ENCODE peak calls at places on chromosomes 13 and 19, in seven cellular contexts. H, X, N, P, C, J and V are unnamed samples.

GRCh38 chr13:48000559-48001126 is 430 bp downstream of the SUCLA2 start:
- DNase-seq in H (peak), X (peak), N (peak), P (no peak), C (peak), J (no peak), V (no peak)

GRCh38 chr13:34750078-34750703 is 191.9 kb upstream of the NBEA start:
- DNase-seq in H (no peak), X (peak), N (peak), P (no peak), C (peak), J (peak), V (peak)

GRCh38 chr19:35309481-35310279 is 17.7 kb downstream of the MAG start:
- DNase-seq in H (no peak), X (peak), N (peak), P (no peak), C (peak), J (no peak), V (peak)

GRCh38 chr13:80083516-80084085 is 257.3 kb downstream of the SPRY2 start:
- DNase-seq in H (peak), X (peak), N (peak), P (no peak), C (no peak), J (no peak), V (no peak)

GRCh38 chr13:98564204-98564603 is 12.7 kb downstream of the STK24 start:
- DNase-seq in H (no peak), X (no peak), N (no peak), P (no peak), C (no peak), J (no peak), V (no peak)

GRCh38 chr13:28161370-28161769 is 23.0 kb downstream of the PAN3 start:
- DNase-seq in H (no peak), X (peak), N (peak), P (no peak), C (no peak), J (peak), V (no peak)

GRCh38 chr13:34357435-34358232 is 539.7 kb downstream of the RFC3 start:
- DNase-seq in H (peak), X (peak), N (peak), P (no peak), C (no peak), J (no peak), V (no peak)

GRCh38 chr19:7983995-7984837 is 21.2 kb downstream of the ELAVL1 start:
- DNase-seq in H (no peak), X (no peak), N (no peak), P (no peak), C (no peak), J (no peak), V (no peak)

GRCh38 chr19:45716314-45717130 is 14.2 kb downstream of the FBXO46 start:
- DNase-seq in H (peak), X (no peak), N (peak), P (no peak), C (no peak), J (peak), V (peak)

GRCh38 chr19:18306903-18307681 is 15.8 kb downstream of the LSM4 start:
- DNase-seq in H (peak), X (no peak), N (no peak), P (no peak), C (no peak), J (no peak), V (peak)

GRCh38 chr13:108120332-108120731 is 95.0 kb downstream of the LIG4 start:
- DNase-seq in H (peak), X (no peak), N (no peak), P (no peak), C (no peak), J (no peak), V (no peak)

GRCh38 chr13:97221491-97221890 is 642 bp upstream of the MBNL2 start:
- DNase-seq in H (no peak), X (no peak), N (no peak), P (no peak), C (no peak), J (no peak), V (no peak)

GRCh38 chr19:1471514-1472107 is 7.4 kb downstream of the C19orf25 start:
- DNase-seq in H (no peak), X (no peak), N (no peak), P (no peak), C (peak), J (no peak), V (no peak)

GRCh38 chr13:29543230-29544215 is 52.0 kb downstream of the SLC7A1 start:
- DNase-seq in H (peak), X (peak), N (no peak), P (no peak), C (no peak), J (no peak), V (no peak)

GRCh38 chr19:2495651-2496316 is 19.9 kb downstream of the GADD45B start:
- DNase-seq in H (no peak), X (no peak), N (peak), P (no peak), C (peak), J (peak), V (peak)

DNA sequence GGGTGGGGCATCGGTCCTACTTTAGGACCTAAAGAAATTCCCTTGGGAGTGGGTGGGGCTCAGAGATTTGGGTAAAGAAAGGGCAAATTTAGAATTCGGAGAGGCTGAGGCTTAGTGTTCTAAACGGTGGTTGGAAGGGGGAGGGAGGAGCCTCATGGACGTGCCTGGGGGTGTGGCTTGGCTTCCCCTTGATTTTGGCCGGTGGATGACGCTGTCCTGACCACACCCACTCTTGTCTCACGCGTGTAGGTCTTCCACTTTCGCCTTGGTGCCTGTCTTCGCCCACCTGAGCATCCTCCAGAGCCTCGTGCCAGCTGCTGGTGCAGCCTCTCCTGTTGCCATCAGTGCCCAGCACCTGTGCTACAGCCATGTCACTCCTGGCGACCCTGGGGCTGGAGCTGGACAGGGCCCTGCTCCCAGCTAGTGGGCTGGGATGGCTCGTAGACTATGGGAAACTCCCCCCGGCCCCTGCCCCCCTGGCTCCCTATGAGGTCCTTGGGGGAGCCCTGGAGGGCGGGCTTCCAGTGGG is 1.2 kb upstream of the NUP62 start:
- DNase-seq in H (no peak), X (no peak), N (peak), P (no peak), C (peak), J (peak), V (peak)
- H3K4me3 ChIP-seq in H (peak), X (peak), N (no peak), P (peak), C (peak), J (no peak), V (no peak)

GRCh38 chr19:46731007-46731501 is 14.1 kb upstream of the PRKD2 start:
- DNase-seq in H (peak), X (peak), N (peak), P (no peak), C (no peak), J (no peak), V (no peak)
- H3K4me3 ChIP-seq in H (no peak), X (no peak), N (no peak), P (no peak), C (no peak), J (no peak), V (no peak)

GRCh38 chr19:23913931-23914330 is 755 bp upstream of the ZNF726 start:
- DNase-seq in H (no peak), X (no peak), N (no peak), P (no peak), C (no peak), J (no peak), V (no peak)
- H3K4me3 ChIP-seq in H (no peak), X (no peak), N (no peak), P (no peak), C (peak), J (no peak), V (no peak)

GRCh38 chr19:33622809-33623511 is 1.2 kb downstream of the CHST8 start:
- DNase-seq in H (no peak), X (no peak), N (no peak), P (no peak), C (no peak), J (no peak), V (no peak)

GRCh38 chr19:33621811-33622504 is at the start of gene CHST8:
- DNase-seq in H (no peak), X (peak), N (peak), P (no peak), C (peak), J (peak), V (no peak)

GRCh38 chr19:33621065-33621785 is 528 bp upstream of the CHST8 start:
- DNase-seq in H (no peak), X (no peak), N (no peak), P (no peak), C (no peak), J (no peak), V (no peak)

GRCh38 chr19:33620611-33621010 is 1.1 kb upstream of the CHST8 start:
- DNase-seq in H (no peak), X (no peak), N (no peak), P (no peak), C (no peak), J (no peak), V (no peak)

GRCh38 chr19:33622505-33622808 is 704 bp downstream of the CHST8 start:
- DNase-seq in H (no peak), X (peak), N (no peak), P (no peak), C (no peak), J (no peak), V (no peak)
- H3K4me3 ChIP-seq in H (no peak), X (no peak), N (no peak), P (no peak), C (peak), J (no peak), V (peak)

GRCh38 chr19:12494260-12494860 is 9.7 kb upstream of the ZNF709 start:
- DNase-seq in H (no peak), X (no peak), N (no peak), P (no peak), C (no peak), J (no peak), V (no peak)
- H3K4me3 ChIP-seq in H (no peak), X (peak), N (no peak), P (no peak), C (peak), J (no peak), V (no peak)

GRCh38 chr13:41058229-41059070 is 2.9 kb upstream of the WBP4 start:
- DNase-seq in H (no peak), X (peak), N (no peak), P (no peak), C (no peak), J (no peak), V (no peak)
- H3K4me3 ChIP-seq in H (peak), X (peak), N (peak), P (peak), C (peak), J (no peak), V (peak)

DNA sequence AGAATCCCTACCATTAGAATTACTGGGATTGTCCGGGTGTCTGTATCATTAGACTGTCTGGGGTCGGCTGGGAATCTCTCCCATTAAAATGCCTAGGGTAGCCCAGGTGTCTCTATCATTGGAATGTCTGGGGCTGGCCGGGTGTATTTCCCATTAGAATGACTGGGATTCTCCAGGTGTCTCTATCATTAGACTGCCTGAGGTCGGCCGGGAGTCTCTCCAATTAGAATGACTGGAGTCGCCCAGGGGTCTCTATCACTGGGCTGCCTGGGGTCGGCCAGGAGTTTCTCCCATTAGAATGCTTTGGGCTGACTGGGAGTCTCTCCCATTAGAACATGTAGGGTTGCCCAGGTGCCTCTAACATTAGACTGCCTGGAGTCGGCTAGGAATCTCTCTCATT is 1560.7 kb downstream of the UQCRFS1 start:
- DNase-seq in H (no peak), X (no peak), N (no peak), P (no peak), C (no peak), J (no peak), V (no peak)
- H3K4me3 ChIP-seq in H (no peak), X (no peak), N (no peak), P (no peak), C (no peak), J (no peak), V (no peak)

GRCh38 chr19:5915782-5916165 is 1.7 kb downstream of the CAPS start:
- DNase-seq in H (no peak), X (no peak), N (no peak), P (no peak), C (no peak), J (no peak), V (no peak)
- H3K4me3 ChIP-seq in H (no peak), X (no peak), N (no peak), P (no peak), C (no peak), J (no peak), V (no peak)

GRCh38 chr13:112056284-112056727 is 10.6 kb upstream of the SOX1 start:
- DNase-seq in H (no peak), X (no peak), N (no peak), P (no peak), C (no peak), J (no peak), V (no peak)

GRCh38 chr13:112058519-112058873 is 8.5 kb upstream of the SOX1 start:
- DNase-seq in H (no peak), X (no peak), N (no peak), P (no peak), C (no peak), J (no peak), V (no peak)

GRCh38 chr13:112057736-112058518 is 9.0 kb upstream of the SOX1 start:
- DNase-seq in H (no peak), X (no peak), N (no peak), P (no peak), C (no peak), J (no peak), V (no peak)

GRCh38 chr13:112056739-112057433 is 10.1 kb upstream of the SOX1 start:
- DNase-seq in H (no peak), X (no peak), N (no peak), P (no peak), C (no peak), J (no peak), V (no peak)

DNA sequence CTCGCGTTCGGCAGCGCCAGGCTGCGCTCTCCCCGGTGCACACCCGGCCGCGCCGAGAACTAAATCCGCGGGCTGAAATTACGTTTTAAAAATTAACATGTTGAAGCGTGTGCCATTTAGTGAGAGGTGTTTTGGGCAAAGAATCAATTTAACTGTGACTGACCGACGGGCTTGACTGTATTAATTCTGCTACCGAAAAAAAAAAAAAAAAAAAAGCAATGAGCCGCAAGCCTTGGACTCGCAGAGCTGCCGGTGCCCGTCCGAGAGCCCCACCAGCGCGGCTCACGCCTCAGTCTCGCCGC is 9.6 kb upstream of the SOX1 start:
- DNase-seq in H (no peak), X (no peak), N (no peak), P (no peak), C (no peak), J (no peak), V (no peak)
- H3K4me3 ChIP-seq in H (no peak), X (no peak), N (no peak), P (no peak), C (no peak), J (no peak), V (no peak)